ENCODE peak calls at places on chromosomes 12 and 14, in seven cellular contexts. K, U, W, P, G, O and L are unnamed samples.
A peak's percentile ranks its signal among the peaks of the same experiment; 100 is the strongest.

GRCh38 chr12:115710104-115710564 is 567.4 kb downstream of the MED13L start:
- DNase-seq in K (no peak), U (no peak), W (peak; percentile 64), P (peak; percentile 53), G (no peak), O (peak; percentile 29), L (no peak)

GRCh38 chr12:25423355-25423754 is 129.7 kb downstream of the LMNTD1 start:
- DNase-seq in K (no peak), U (no peak), W (no peak), P (no peak), G (no peak), O (peak; percentile 50), L (peak; percentile 35)

GRCh38 chr12:122868471-122869177 is 27.3 kb downstream of the VPS37B start:
- DNase-seq in K (no peak), U (no peak), W (no peak), P (no peak), G (no peak), O (peak; percentile 12), L (no peak)

GRCh38 chr14:74190910-74191575 is 48.2 kb upstream of the VSX2 start:
- DNase-seq in K (no peak), U (no peak), W (no peak), P (peak; percentile 14), G (no peak), O (no peak), L (no peak)

GRCh38 chr12:108649126-108649525 is 15.4 kb upstream of the SELPLG start:
- DNase-seq in K (no peak), U (no peak), W (peak; percentile 51), P (no peak), G (no peak), O (no peak), L (no peak)

GRCh38 chr12:28955491-28955890 is 193.6 kb upstream of the FAR2 start:
- DNase-seq in K (no peak), U (no peak), W (no peak), P (peak; percentile 68), G (no peak), O (no peak), L (no peak)

GRCh38 chr14:103136388-103137271 is 13.4 kb downstream of the TNFAIP2 start:
- DNase-seq in K (no peak), U (no peak), W (peak; percentile 54), P (peak; percentile 58), G (no peak), O (no peak), L (no peak)

GRCh38 chr14:99430491-99430890 is 50.2 kb downstream of the SETD3 start:
- DNase-seq in K (no peak), U (peak; percentile 8), W (no peak), P (peak; percentile 20), G (peak; percentile 8), O (no peak), L (peak; percentile 53)

GRCh38 chr12:98532687-98533304 is 17.4 kb downstream of the TMPO start:
- DNase-seq in K (no peak), U (no peak), W (peak; percentile 77), P (peak; percentile 74), G (peak; percentile 46), O (no peak), L (no peak)

GRCh38 chr14:63933110-63933509 is 80.3 kb downstream of the SYNE2 start:
- DNase-seq in K (no peak), U (no peak), W (no peak), P (no peak), G (no peak), O (no peak), L (no peak)

GRCh38 chr14:63563370-63564026 is 20.3 kb upstream of the PPP2R5E start:
- DNase-seq in K (no peak), U (no peak), W (peak; percentile 62), P (peak; percentile 53), G (no peak), O (no peak), L (no peak)

GRCh38 chr12:100574262-100575074 is 984 bp downstream of the GAS2L3 start:
- DNase-seq in K (no peak), U (no peak), W (peak; percentile 22), P (no peak), G (peak; percentile 3), O (no peak), L (no peak)

GRCh38 chr14:103816991-103817390 is 30.4 kb downstream of the PPP1R13B start:
- DNase-seq in K (no peak), U (no peak), W (no peak), P (no peak), G (no peak), O (no peak), L (no peak)

GRCh38 chr14:70567791-70568190 is 32.7 kb downstream of the MED6 start:
- DNase-seq in K (no peak), U (no peak), W (peak; percentile 53), P (peak; percentile 75), G (peak; percentile 41), O (no peak), L (no peak)

GRCh38 chr12:63937381-63938168 is 93.1 kb downstream of the SRGAP1 start:
- DNase-seq in K (no peak), U (no peak), W (no peak), P (no peak), G (no peak), O (no peak), L (no peak)

GRCh38 chr14:38868415-38869290 is 234.4 kb downstream of the SEC23A start:
- DNase-seq in K (no peak), U (no peak), W (no peak), P (no peak), G (no peak), O (no peak), L (peak; percentile 47)

GRCh38 chr12:122980192-122981035 is at the start of gene ARL6IP4:
- DNase-seq in K (peak; percentile 60), U (peak; percentile 51), W (peak; percentile 61), P (peak; percentile 68), G (peak; percentile 36), O (no peak), L (peak; percentile 73)

GRCh38 chr14:100313045-100313400 is 6.8 kb upstream of the SLC25A29 start:
- DNase-seq in K (no peak), U (no peak), W (no peak), P (no peak), G (no peak), O (no peak), L (no peak)

GRCh38 chr12:91863702-91864101 is 281.9 kb downstream of the BTG1 start:
- DNase-seq in K (no peak), U (no peak), W (no peak), P (no peak), G (no peak), O (no peak), L (no peak)

GRCh38 chr14:52049721-52050588 is 18.9 kb downstream of the NID2 start:
- DNase-seq in K (no peak), U (no peak), W (no peak), P (no peak), G (no peak), O (no peak), L (no peak)

GRCh38 chr14:91223028-91223783 is 21.3 kb downstream of the GPR68 start:
- DNase-seq in K (no peak), U (no peak), W (no peak), P (no peak), G (no peak), O (no peak), L (no peak)

GRCh38 chr14:72471346-72471745 is 422.6 kb downstream of the DPF3 start:
- DNase-seq in K (no peak), U (no peak), W (no peak), P (no peak), G (no peak), O (no peak), L (no peak)

GRCh38 chr12:87439990-87440827 is 589.0 kb downstream of the C12orf50 start:
- DNase-seq in K (no peak), U (no peak), W (peak; percentile 93), P (peak; percentile 94), G (no peak), O (peak; percentile 40), L (no peak)

GRCh38 chr14:75295061-75295461 is 16.4 kb downstream of the FOS start:
- DNase-seq in K (no peak), U (no peak), W (peak; percentile 85), P (peak; percentile 63), G (no peak), O (peak; percentile 81), L (peak; percentile 77)

GRCh38 chr14:94213021-94213420 is 38.9 kb downstream of the PPP4R4 start:
- DNase-seq in K (no peak), U (no peak), W (peak; percentile 12), P (peak; percentile 8), G (no peak), O (no peak), L (no peak)